ENCODE peak calls at places on chromosomes 3 and 15, in seven cellular contexts. M is IMR-90; X is CD8-positive, alpha-beta memory T cell; L is tibial artery; C is AG04450; W is Peyer's patch; R is breast epithelium. O is an unnamed sample.

GRCh38 chr3:14464521-14464920 is 62.1 kb downstream of the SLC6A6 start:
- DNase-seq in M (no peak), X (no peak), L (no peak), C (no peak), W (no peak), R (no peak), O (no peak)

GRCh38 chr15:101145362-101145761 is 106.5 kb downstream of the CHSY1 start:
- DNase-seq in M (peak), X (peak), L (no peak), C (no peak), W (no peak), R (no peak), O (no peak)

GRCh38 chr15:58179206-58179605 is 41.0 kb downstream of the AQP9 start:
- DNase-seq in M (peak), X (no peak), L (no peak), C (no peak), W (no peak), R (no peak), O (no peak)

GRCh38 chr15:36133686-36134085 is 445.7 kb upstream of the CDIN1 start:
- DNase-seq in M (peak), X (no peak), L (no peak), C (peak), W (no peak), R (no peak), O (no peak)

GRCh38 chr15:87850916-87851315 is 405.6 kb downstream of the NTRK3 start:
- DNase-seq in M (no peak), X (no peak), L (no peak), C (no peak), W (no peak), R (no peak), O (no peak)

GRCh38 chr3:170909129-170909903 is 879 bp upstream of the EIF5A2 start:
- DNase-seq in M (peak), X (no peak), L (peak), C (peak), W (no peak), R (no peak), O (peak)

GRCh38 chr15:35545316-35545824 is 595 bp downstream of the DPH6 start:
- DNase-seq in M (peak), X (no peak), L (peak), C (peak), W (no peak), R (no peak), O (no peak)

GRCh38 chr3:58635371-58636285 is 30.9 kb downstream of the FAM3D start:
- DNase-seq in M (no peak), X (no peak), L (no peak), C (no peak), W (no peak), R (no peak), O (no peak)

GRCh38 chr15:35505816-35506215 is 40.1 kb downstream of the DPH6 start:
- DNase-seq in M (no peak), X (no peak), L (no peak), C (no peak), W (no peak), R (no peak), O (no peak)

GRCh38 chr15:78991476-78991875 is 46.6 kb upstream of the CTSH start:
- DNase-seq in M (peak), X (no peak), L (no peak), C (peak), W (peak), R (no peak), O (no peak)

GRCh38 chr3:175648939-175649338 is 789.8 kb downstream of the NAALADL2 start:
- DNase-seq in M (no peak), X (no peak), L (no peak), C (no peak), W (no peak), R (no peak), O (no peak)

GRCh38 chr3:57060089-57060829 is at the start of gene SPATA12:
- DNase-seq in M (peak), X (no peak), L (peak), C (peak), W (peak), R (peak), O (no peak)

GRCh38 chr3:101940521-101940992 is 91.2 kb downstream of the NFKBIZ start:
- DNase-seq in M (peak), X (no peak), L (peak), C (peak), W (no peak), R (no peak), O (no peak)

GRCh38 chr3:69370945-69371301 is 15.0 kb downstream of the FRMD4B start:
- DNase-seq in M (no peak), X (no peak), L (no peak), C (no peak), W (no peak), R (no peak), O (no peak)

GRCh38 chr3:146125946-146126345 is 35.0 kb downstream of the PLOD2 start:
- DNase-seq in M (peak), X (no peak), L (no peak), C (peak), W (no peak), R (no peak), O (no peak)

GRCh38 chr15:101190196-101190595 is 61.7 kb downstream of the CHSY1 start:
- DNase-seq in M (peak), X (no peak), L (no peak), C (no peak), W (no peak), R (no peak), O (no peak)

GRCh38 chr3:99755831-99756230 is 61.8 kb upstream of the CMSS1 start:
- DNase-seq in M (no peak), X (no peak), L (no peak), C (no peak), W (no peak), R (no peak), O (no peak)

GRCh38 chr3:61571516-61572336 is 10.4 kb downstream of the PTPRG start:
- DNase-seq in M (peak), X (no peak), L (peak), C (peak), W (no peak), R (no peak), O (no peak)

GRCh38 chr3:12907296-12907695 is 65.9 kb upstream of the RPL32 start:
- DNase-seq in M (no peak), X (no peak), L (no peak), C (no peak), W (no peak), R (no peak), O (no peak)

GRCh38 chr15:65833501-65834220 is 35.6 kb upstream of the RAB11A start:
- DNase-seq in M (no peak), X (no peak), L (peak), C (no peak), W (no peak), R (no peak), O (no peak)

GRCh38 chr3:194486540-194487288 is at the start of gene ATP13A3:
- DNase-seq in M (peak), X (peak), L (peak), C (peak), W (peak), R (peak), O (peak)

GRCh38 chr3:194485471-194485875 is 1.3 kb downstream of the ATP13A3 start:
- DNase-seq in M (peak), X (no peak), L (no peak), C (no peak), W (no peak), R (no peak), O (no peak)

GRCh38 chr3:194483850-194484249 is 3.0 kb downstream of the ATP13A3 start:
- DNase-seq in M (no peak), X (no peak), L (no peak), C (no peak), W (no peak), R (no peak), O (no peak)

GRCh38 chr3:194485876-194486539 is 794 bp downstream of the ATP13A3 start:
- DNase-seq in M (peak), X (peak), L (peak), C (no peak), W (peak), R (peak), O (peak)

DNA sequence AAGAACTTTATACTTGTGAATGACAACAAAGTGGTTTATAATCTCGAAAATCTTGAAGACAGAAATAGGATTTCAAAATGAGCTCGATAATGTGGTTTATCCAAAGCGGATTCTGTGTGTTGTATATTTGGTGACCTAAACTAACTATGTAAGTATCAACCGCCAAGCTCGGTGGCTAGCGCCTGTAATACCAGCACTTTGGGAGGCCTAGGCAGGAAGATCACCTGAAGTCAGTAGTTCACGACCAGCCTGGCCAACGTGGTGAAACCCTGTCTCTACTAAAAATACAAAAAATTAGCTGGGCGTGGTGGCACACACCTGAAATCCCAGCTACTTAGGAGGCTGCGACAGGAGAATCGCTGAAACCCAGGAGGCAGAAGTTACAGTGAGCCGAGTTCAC is 2.2 kb downstream of the ATP13A3 start:
- DNase-seq in M (no peak), X (no peak), L (no peak), C (no peak), W (no peak), R (no peak), O (no peak)
- H3K27ac ChIP-seq in M (peak), X (no peak), L (peak), C (no peak), W (no peak), R (no peak), O (no peak)

DNA sequence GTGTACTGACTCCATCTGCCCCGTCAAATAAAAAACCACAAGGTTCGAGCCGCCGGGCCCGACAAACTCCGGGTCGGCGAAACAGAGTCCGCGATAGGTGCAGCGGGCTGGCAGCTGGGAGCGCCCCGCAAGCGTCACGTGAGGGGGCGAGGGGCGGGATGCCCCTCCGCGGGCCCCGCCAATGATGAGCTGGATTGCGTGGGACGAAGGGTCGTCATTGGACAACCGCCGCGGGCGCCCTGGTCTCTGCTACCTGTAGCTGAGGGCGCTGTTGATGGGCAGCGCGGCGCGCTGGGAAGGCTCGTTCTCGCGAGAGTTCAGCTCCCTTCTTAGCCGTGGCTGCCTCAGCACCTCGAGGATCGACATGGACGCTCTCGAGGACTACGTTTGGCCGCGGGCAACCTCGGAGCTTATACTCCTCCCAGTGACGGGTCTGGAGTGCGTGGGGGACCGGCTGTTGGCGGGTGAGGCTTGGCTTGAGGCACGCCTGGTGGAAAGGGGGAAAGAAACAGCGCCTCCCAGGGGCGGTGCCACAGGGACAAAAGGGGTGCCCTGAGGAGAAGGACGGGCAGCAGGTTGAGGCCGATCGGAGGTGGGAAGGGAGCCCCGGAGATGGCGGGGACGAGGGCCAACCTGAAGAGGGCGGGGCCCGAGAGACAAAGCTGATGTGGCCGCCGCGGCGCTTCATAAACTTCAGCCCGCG is at the start of gene WDR6:
- DNase-seq in M (peak), X (peak), L (peak), C (peak), W (peak), R (peak), O (peak)
- H3K27ac ChIP-seq in M (peak), X (peak), L (peak), C (peak), W (peak), R (peak), O (peak)

GRCh38 chr15:72178976-72179585 is 18.5 kb downstream of the GRAMD2A start:
- DNase-seq in M (no peak), X (no peak), L (no peak), C (no peak), W (no peak), R (peak), O (no peak)
- H3K27ac ChIP-seq in M (no peak), X (no peak), L (no peak), C (no peak), W (no peak), R (peak), O (no peak)

GRCh38 chr15:82660378-82660777 is 13.2 kb upstream of the CPEB1 start:
- DNase-seq in M (no peak), X (no peak), L (no peak), C (no peak), W (no peak), R (no peak), O (no peak)
- H3K27ac ChIP-seq in M (no peak), X (no peak), L (no peak), C (no peak), W (no peak), R (no peak), O (no peak)

GRCh38 chr3:9769426-9770275 is at the start of gene CAMK1:
- DNase-seq in M (peak), X (peak), L (peak), C (no peak), W (peak), R (peak), O (peak)
- H3K27ac ChIP-seq in M (peak), X (no peak), L (peak), C (no peak), W (peak), R (peak), O (no peak)

DNA sequence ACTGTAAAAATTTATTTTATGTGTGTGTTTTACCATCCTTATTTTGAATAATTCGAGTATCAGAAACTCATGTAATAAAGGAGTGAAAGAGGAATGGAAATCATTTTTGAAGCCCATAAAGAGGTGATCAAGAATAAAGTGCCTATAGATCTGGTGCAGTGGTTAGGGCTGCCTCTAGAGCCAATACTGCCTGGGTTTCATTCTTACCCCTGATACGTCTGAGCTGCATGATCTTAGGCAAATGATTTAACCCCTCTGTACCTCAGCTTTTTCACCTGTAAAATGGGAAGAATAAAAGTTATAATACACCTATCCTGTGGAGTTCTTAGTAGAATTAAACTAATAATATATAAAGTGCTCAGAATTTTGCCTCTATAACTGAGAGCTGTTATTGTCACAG is 30.4 kb downstream of the EFHB start:
- DNase-seq in M (no peak), X (no peak), L (no peak), C (no peak), W (no peak), R (no peak), O (no peak)
- H3K27ac ChIP-seq in M (no peak), X (no peak), L (no peak), C (no peak), W (no peak), R (no peak), O (no peak)

GRCh38 chr3:188721312-188721711 is 450.5 kb upstream of the TPRG1 start:
- DNase-seq in M (no peak), X (no peak), L (no peak), C (no peak), W (no peak), R (no peak), O (no peak)
- H3K27ac ChIP-seq in M (no peak), X (no peak), L (no peak), C (no peak), W (no peak), R (no peak), O (no peak)

GRCh38 chr15:55907797-55908196 is 85.6 kb downstream of the NEDD4 start:
- DNase-seq in M (peak), X (no peak), L (no peak), C (peak), W (no peak), R (no peak), O (no peak)
- H3K27ac ChIP-seq in M (peak), X (no peak), L (no peak), C (no peak), W (no peak), R (no peak), O (no peak)